ENCODE peak calls at places on chromosomes 3 and 15, in five cellular contexts. Q is CD8-positive, alpha-beta T cell; Z is Calu3; H is OCI-LY7; F is AG04450. K is an unnamed sample.

GRCh38 chr3:20873235-20873634 is 687.2 kb upstream of the SGO1 start:
- DNase-seq in Z (no peak), F (no peak), H (no peak), Q (no peak), K (no peak)

GRCh38 chr3:32238816-32239637 is 547 bp downstream of the CMTM8 start:
- DNase-seq in Z (peak; percentile 26), F (no peak), Q (peak; percentile 10), H (peak; percentile 54), K (peak; percentile 70)

GRCh38 chr3:171213178-171213577 is 186.7 kb upstream of the SLC2A2 start:
- DNase-seq in Q (no peak), F (no peak), Z (no peak), H (no peak), K (no peak)

GRCh38 chr15:71931261-71931660 is 120.9 kb downstream of the NR2E3 start:
- DNase-seq in Z (no peak), Q (no peak), H (no peak), F (no peak), K (no peak)

GRCh38 chr15:34514251-34514760 is 69.1 kb downstream of the GOLGA8B start:
- DNase-seq in Q (no peak), Z (peak; percentile 3), F (no peak), H (no peak), K (peak; percentile 67)

GRCh38 chr3:2948882-2949281 is 161.3 kb downstream of the IL5RA start:
- DNase-seq in F (no peak), H (no peak), Z (no peak), Q (no peak), K (no peak)

GRCh38 chr3:97910931-97911351 is 61.3 kb downstream of the RIOX2 start:
- DNase-seq in F (no peak), Q (no peak), H (peak; percentile 23), Z (no peak), K (no peak)

GRCh38 chr3:13727890-13728289 is 152.0 kb downstream of the WNT7A start:
- DNase-seq in F (no peak), Z (no peak), H (no peak), Q (no peak), K (no peak)

GRCh38 chr15:47719730-47720129 is 2.4 kb downstream of the SEMA6D start:
- DNase-seq in Q (no peak), H (no peak), Z (no peak), F (no peak), K (no peak)

GRCh38 chr3:190048831-190049541 is 71.7 kb downstream of the P3H2 start:
- DNase-seq in F (no peak), Q (no peak), Z (no peak), H (no peak), K (no peak)

DNA sequence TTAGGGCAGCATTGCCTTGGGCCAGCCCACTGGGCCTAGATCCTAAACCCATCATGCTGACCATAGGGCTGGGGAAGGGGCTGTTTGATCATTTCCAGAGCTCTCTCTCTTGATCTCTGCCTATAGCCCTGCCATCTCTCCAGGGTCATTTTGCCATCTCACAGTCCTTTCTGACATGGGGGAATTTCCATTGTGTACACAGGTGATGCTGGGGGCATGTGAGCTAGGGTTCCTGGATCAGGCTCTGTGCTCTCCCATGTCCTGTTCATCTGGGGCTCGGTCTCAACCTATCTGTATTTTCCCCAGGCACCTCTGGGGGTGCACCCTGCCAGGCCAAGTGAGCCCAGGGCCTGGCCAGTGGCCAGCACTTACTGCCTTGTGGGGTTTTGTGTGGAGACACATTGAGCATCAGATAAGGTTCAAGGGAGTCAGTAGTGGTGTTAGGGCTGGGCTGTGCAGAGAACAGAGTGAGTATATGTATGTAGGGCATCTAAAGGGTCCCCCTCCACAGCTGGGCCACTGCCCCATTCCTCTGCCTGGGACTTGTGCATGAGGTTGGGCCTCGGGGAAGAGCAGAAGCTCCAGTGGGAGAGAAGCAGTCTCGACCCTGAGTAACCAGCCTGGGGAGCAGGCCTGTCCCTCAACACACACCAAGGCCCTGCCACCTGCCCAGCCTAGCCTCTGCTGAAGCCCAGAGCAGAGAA is 25.6 kb upstream of the APEH start:
- DNase-seq in Q (no peak), Z (no peak), H (no peak), F (no peak), K (no peak)
- TF ChIP-seq CTCF in Q (no peak), Z (no peak), H (no peak), F (no peak), K (no peak)

DNA sequence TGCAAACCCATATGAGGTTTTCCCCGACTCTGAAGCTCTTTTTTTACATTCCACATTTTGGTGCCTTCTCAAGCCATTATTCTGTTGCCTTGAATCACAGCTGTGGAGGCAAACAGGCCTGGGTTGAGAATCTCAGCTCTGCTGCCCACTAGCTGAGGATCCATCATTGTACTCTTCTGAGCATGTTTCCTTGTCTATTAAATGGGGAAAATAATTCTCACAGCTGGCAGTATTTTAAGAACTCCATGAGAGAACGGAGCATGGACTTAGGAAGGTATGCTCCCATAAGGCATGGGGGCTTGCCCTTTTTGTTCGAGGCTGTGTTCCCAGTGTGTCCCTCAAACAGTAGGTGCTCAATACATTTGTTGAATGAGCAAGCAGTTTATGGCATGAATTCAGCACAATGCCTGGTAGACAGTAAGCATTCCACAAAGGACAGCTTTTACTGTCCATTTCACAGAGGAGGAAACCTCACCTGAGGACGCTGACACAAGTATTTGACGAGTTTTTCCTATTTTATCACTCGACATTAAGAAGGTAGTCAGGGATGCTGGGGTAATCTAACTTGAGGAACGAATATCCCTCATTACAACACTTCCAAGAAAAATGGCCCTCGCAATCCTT is 2.2 kb upstream of the PTPRG start:
- DNase-seq in Z (no peak), H (no peak), Q (no peak), F (no peak), K (no peak)
- TF ChIP-seq CTCF in Z (no peak), H (no peak), Q (no peak), F (peak; percentile 37), K (no peak)

DNA sequence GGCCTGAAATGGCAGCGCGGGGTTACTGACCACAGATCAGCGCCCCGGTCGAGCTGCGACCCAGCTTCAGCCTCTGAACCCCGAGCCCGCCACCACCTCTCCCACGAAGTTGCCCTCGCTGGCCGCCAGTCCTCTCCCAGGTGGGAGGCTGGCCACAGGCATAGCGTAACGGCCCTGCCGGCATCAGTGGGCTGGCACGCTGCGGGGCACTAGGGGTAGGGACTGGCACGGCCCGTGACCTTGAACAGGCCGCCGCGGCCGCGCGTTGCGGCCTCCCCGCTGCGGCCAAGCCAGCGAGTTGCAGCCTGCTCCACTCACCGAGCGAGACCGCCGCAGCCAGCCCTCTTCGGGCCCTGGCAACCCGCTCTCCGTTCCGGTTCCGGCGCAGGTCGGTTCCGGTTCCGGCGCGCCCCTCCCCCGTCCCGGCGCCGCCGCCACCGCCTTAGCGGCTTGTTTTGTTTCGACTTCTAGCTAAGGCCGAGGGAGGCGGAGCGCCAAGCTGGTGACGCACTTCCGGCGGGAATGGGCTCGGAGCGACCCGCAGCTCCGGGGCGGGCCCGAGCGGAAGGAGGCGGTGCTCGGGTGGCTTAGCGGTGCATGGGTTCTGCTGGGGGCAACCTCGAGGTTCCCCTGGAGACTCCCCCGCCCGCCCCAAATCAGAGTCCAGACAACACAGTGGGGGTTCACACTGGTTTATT is at the start of gene USP19:
- DNase-seq in Q (peak; percentile 88), F (peak; percentile 80), H (peak; percentile 95), Z (peak; percentile 91), K (peak; percentile 93)
- TF ChIP-seq CTCF in Q (no peak), F (no peak), H (peak; percentile 8), Z (no peak), K (no peak)

GRCh38 chr15:66482539-66482938 is 15.0 kb downstream of the SNAPC5 start:
- DNase-seq in F (no peak), Z (no peak), Q (no peak), H (no peak), K (no peak)

GRCh38 chr15:66483131-66483566 is 14.4 kb downstream of the SNAPC5 start:
- DNase-seq in H (no peak), Q (no peak), F (no peak), Z (peak; percentile 90), K (no peak)

GRCh38 chr15:66480267-66480666 is 17.3 kb downstream of the SNAPC5 start:
- DNase-seq in Z (no peak), F (no peak), H (no peak), Q (no peak), K (no peak)

GRCh38 chr15:66484539-66485112 is 12.9 kb downstream of the SNAPC5 start:
- DNase-seq in H (no peak), F (no peak), Z (no peak), Q (no peak), K (no peak)

GRCh38 chr15:66481107-66481856 is 16.3 kb downstream of the SNAPC5 start:
- DNase-seq in F (no peak), Q (no peak), Z (peak; percentile 54), H (no peak), K (no peak)
- TF ChIP-seq CTCF in F (no peak), Q (no peak), Z (no peak), H (no peak), K (no peak)

GRCh38 chr3:40642812-40643211 is 118.1 kb downstream of the ZNF621 start:
- DNase-seq in Z (no peak), Q (no peak), F (no peak), H (no peak), K (no peak)
- TF ChIP-seq CTCF in Z (no peak), Q (no peak), F (no peak), H (no peak), K (no peak)

DNA sequence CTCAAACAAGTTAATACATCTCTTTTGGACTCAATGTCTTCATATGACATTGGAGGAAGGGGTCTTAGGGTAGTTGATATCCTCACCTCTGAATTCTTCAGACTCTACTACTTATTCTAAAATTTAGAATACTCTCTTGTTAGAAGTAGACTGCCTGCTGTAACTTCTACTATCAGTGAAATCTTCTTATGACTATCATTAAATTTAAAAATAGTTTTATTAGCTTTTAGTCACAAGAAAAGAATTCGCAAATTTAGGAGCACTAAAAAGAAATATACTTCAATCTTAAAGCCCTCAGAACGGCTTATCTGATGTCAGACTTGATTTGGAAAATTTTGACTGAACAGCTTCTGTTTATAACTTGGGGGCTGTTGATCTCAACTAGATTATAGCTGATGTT is 67.1 kb upstream of the TTC14 start:
- DNase-seq in Q (no peak), F (no peak), H (no peak), Z (no peak), K (no peak)
- TF ChIP-seq CTCF in Q (no peak), F (no peak), H (no peak), Z (no peak), K (no peak)